ENCODE peak calls at places on chromosomes 4 and X, in eight cellular contexts. C is SW480; K is stimulated activated CD4-positive, alpha-beta T cell treated with anti-CD3 and anti-CD28 coated beads, Interleukin-15, amount 100 ng/mL, for 1 hour; P is EL; J is thyroid gland; H is putamen; Z is iris pigment epithelial cell; I is brain microvascular endothelial cell. Q is an unnamed sample.

GRCh38 chrX:66015152-66015827 is 24.6 kb downstream of the VSIG4 start:
- DNase-seq in C (no peak), K (no peak), P (no peak), J (no peak), H (no peak), Z (no peak), I (no peak), Q (no peak)

GRCh38 chr4:2096073-2096609 is 37.0 kb downstream of the NAT8L start:
- DNase-seq in C (peak), K (no peak), P (no peak), J (no peak), H (no peak), Z (peak), I (no peak), Q (no peak)

GRCh38 chrX:136747003-136747986 is 33.4 kb downstream of the ARHGEF6 start:
- DNase-seq in C (no peak), K (no peak), P (no peak), J (no peak), H (no peak), Z (no peak), I (no peak), Q (no peak)

GRCh38 chrX:18887821-18888205 is 96.1 kb downstream of the PHKA2 start:
- DNase-seq in C (no peak), K (no peak), P (no peak), J (no peak), H (no peak), Z (no peak), I (no peak), Q (no peak)

GRCh38 chr4:151321586-151321985 is 3.8 kb downstream of the SH3D19 start:
- DNase-seq in C (peak), K (no peak), P (no peak), J (no peak), H (no peak), Z (no peak), I (no peak), Q (no peak)

GRCh38 chr4:24533364-24533763 is 51.0 kb downstream of the DHX15 start:
- DNase-seq in C (no peak), K (no peak), P (no peak), J (no peak), H (no peak), Z (peak), I (no peak), Q (no peak)

GRCh38 chr4:3700223-3700622 is 66.0 kb upstream of the ADRA2C start:
- DNase-seq in C (no peak), K (no peak), P (no peak), J (no peak), H (no peak), Z (no peak), I (no peak), Q (no peak)

GRCh38 chr4:1873776-1874175 is 2.6 kb downstream of the NSD2 start:
- DNase-seq in C (no peak), K (no peak), P (no peak), J (no peak), H (no peak), Z (no peak), I (no peak), Q (no peak)

GRCh38 chrX:133294126-133294525 is 76.0 kb upstream of the TFDP3 start:
- DNase-seq in C (no peak), K (no peak), P (no peak), J (no peak), H (no peak), Z (peak), I (no peak), Q (peak)

GRCh38 chr4:123037809-123038208 is 115.4 kb upstream of the NUDT6 start:
- DNase-seq in C (no peak), K (no peak), P (peak), J (no peak), H (no peak), Z (peak), I (peak), Q (peak)

GRCh38 chrX:134642394-134642793 is 15.9 kb downstream of the PLAC1 start:
- DNase-seq in C (no peak), K (no peak), P (peak), J (no peak), H (no peak), Z (no peak), I (no peak), Q (no peak)

GRCh38 chr4:159256037-159256436 is 153.2 kb downstream of the RAPGEF2 start:
- DNase-seq in C (no peak), K (no peak), P (no peak), J (no peak), H (no peak), Z (no peak), I (no peak), Q (no peak)

GRCh38 chr4:3199661-3200422 is 49.1 kb upstream of the MSANTD1 start:
- DNase-seq in C (no peak), K (no peak), P (no peak), J (no peak), H (no peak), Z (no peak), I (no peak), Q (no peak)

GRCh38 chrX:7889680-7890079 is 37.5 kb downstream of the PNPLA4 start:
- DNase-seq in C (peak), K (no peak), P (peak), J (no peak), H (no peak), Z (peak), I (peak), Q (peak)

GRCh38 chr4:38860788-38861424 is 4.3 kb upstream of the TLR6 start:
- DNase-seq in C (peak), K (peak), P (peak), J (peak), H (no peak), Z (peak), I (no peak), Q (peak)

GRCh38 chrX:101362116-101362515 is 13.6 kb upstream of the TIMM8A start:
- DNase-seq in C (no peak), K (no peak), P (no peak), J (no peak), H (no peak), Z (no peak), I (no peak), Q (no peak)

GRCh38 chrX:119695535-119696050 is 2.6 kb upstream of the SEPTIN6 start:
- DNase-seq in C (no peak), K (no peak), P (no peak), J (no peak), H (no peak), Z (no peak), I (no peak), Q (no peak)

GRCh38 chr4:83272900-83273299 is 11.7 kb downstream of the COQ2 start:
- DNase-seq in C (no peak), K (no peak), P (no peak), J (no peak), H (no peak), Z (no peak), I (no peak), Q (no peak)

GRCh38 chr4:152360045-152360410 is 175.9 kb downstream of the FBXW7 start:
- DNase-seq in C (no peak), K (no peak), P (peak), J (no peak), H (no peak), Z (peak), I (no peak), Q (peak)

Q was measured in choroid plexus epithelial cell.